ENCODE peak calls at places on chromosomes 2 and 18, in ten cellular contexts. One of them, this sample, is unnamed.

GRCh38 chr2:152132321-152132720 is 33.5 kb upstream of the CACNB4 start:
- DNase-seq in heart right ventricle: no peak
- DNase-seq in A673: no peak
- DNase-seq in transverse colon: no peak
- DNase-seq in cardiac muscle cell: peak; percentile 42
- DNase-seq in GM23248: no peak
- DNase-seq in HCT116: no peak
- DNase-seq in AG04450: no peak
- DNase-seq in CD8-positive, alpha-beta memory T cell: no peak
- DNase-seq in spleen: no peak
- DNase-seq in this sample: no peak

GRCh38 chr2:240956161-240956934 is 42.1 kb upstream of the SNED1 start:
- DNase-seq in HCT116: no peak
- DNase-seq in transverse colon: no peak
- DNase-seq in heart right ventricle: no peak
- DNase-seq in A673: no peak
- DNase-seq in AG04450: no peak
- DNase-seq in GM23248: no peak
- DNase-seq in cardiac muscle cell: no peak
- DNase-seq in spleen: peak; percentile 51
- DNase-seq in CD8-positive, alpha-beta memory T cell: no peak
- DNase-seq in this sample: no peak

GRCh38 chr2:52034706-52035105 is 1002.8 kb upstream of the NRXN1 start:
- DNase-seq in A673: no peak
- DNase-seq in HCT116: no peak
- DNase-seq in AG04450: no peak
- DNase-seq in GM23248: peak; percentile 14
- DNase-seq in transverse colon: no peak
- DNase-seq in heart right ventricle: no peak
- DNase-seq in CD8-positive, alpha-beta memory T cell: no peak
- DNase-seq in spleen: no peak
- DNase-seq in cardiac muscle cell: peak; percentile 12
- DNase-seq in this sample: no peak

GRCh38 chr18:10566390-10566789 is 40.6 kb downstream of the NAPG start:
- DNase-seq in heart right ventricle: no peak
- DNase-seq in A673: no peak
- DNase-seq in spleen: no peak
- DNase-seq in AG04450: no peak
- DNase-seq in transverse colon: no peak
- DNase-seq in cardiac muscle cell: no peak
- DNase-seq in GM23248: no peak
- DNase-seq in CD8-positive, alpha-beta memory T cell: no peak
- DNase-seq in HCT116: no peak
- DNase-seq in this sample: no peak

GRCh38 chr2:167988296-167988695 is 259.1 kb downstream of the STK39 start:
- DNase-seq in heart right ventricle: no peak
- DNase-seq in transverse colon: no peak
- DNase-seq in HCT116: no peak
- DNase-seq in GM23248: no peak
- DNase-seq in AG04450: no peak
- DNase-seq in cardiac muscle cell: no peak
- DNase-seq in CD8-positive, alpha-beta memory T cell: no peak
- DNase-seq in spleen: no peak
- DNase-seq in A673: no peak
- DNase-seq in this sample: no peak

GRCh38 chr2:127255721-127256120 is 35.6 kb upstream of the CYP27C1 start:
- DNase-seq in HCT116: no peak
- DNase-seq in spleen: no peak
- DNase-seq in cardiac muscle cell: no peak
- DNase-seq in AG04450: no peak
- DNase-seq in heart right ventricle: no peak
- DNase-seq in CD8-positive, alpha-beta memory T cell: no peak
- DNase-seq in GM23248: no peak
- DNase-seq in transverse colon: no peak
- DNase-seq in A673: no peak
- DNase-seq in this sample: no peak

GRCh38 chr2:200466703-200467418 is 43.0 kb downstream of the KCTD18 start:
- DNase-seq in heart right ventricle: no peak
- DNase-seq in HCT116: no peak
- DNase-seq in AG04450: no peak
- DNase-seq in spleen: no peak
- DNase-seq in GM23248: peak; percentile 88
- DNase-seq in transverse colon: no peak
- DNase-seq in CD8-positive, alpha-beta memory T cell: peak; percentile 7
- DNase-seq in cardiac muscle cell: peak; percentile 95
- DNase-seq in A673: no peak
- DNase-seq in this sample: no peak

GRCh38 chr2:95029898-95030341 is 4.4 kb downstream of the MAL start:
- DNase-seq in A673: no peak
- DNase-seq in GM23248: no peak
- DNase-seq in cardiac muscle cell: no peak
- DNase-seq in HCT116: no peak
- DNase-seq in transverse colon: no peak
- DNase-seq in CD8-positive, alpha-beta memory T cell: no peak
- DNase-seq in spleen: no peak
- DNase-seq in AG04450: no peak
- DNase-seq in heart right ventricle: no peak
- DNase-seq in this sample: no peak

GRCh38 chr2:98496750-98497493 is 52.3 kb downstream of the INPP4A start:
- DNase-seq in heart right ventricle: no peak
- DNase-seq in spleen: peak; percentile 20
- DNase-seq in CD8-positive, alpha-beta memory T cell: no peak
- DNase-seq in transverse colon: no peak
- DNase-seq in A673: no peak
- DNase-seq in GM23248: no peak
- DNase-seq in HCT116: no peak
- DNase-seq in cardiac muscle cell: no peak
- DNase-seq in AG04450: no peak
- DNase-seq in this sample: no peak

GRCh38 chr2:98498703-98499445 is 54.2 kb downstream of the INPP4A start:
- DNase-seq in cardiac muscle cell: no peak
- DNase-seq in A673: no peak
- DNase-seq in GM23248: no peak
- DNase-seq in transverse colon: no peak
- DNase-seq in CD8-positive, alpha-beta memory T cell: no peak
- DNase-seq in heart right ventricle: no peak
- DNase-seq in spleen: peak; percentile 24
- DNase-seq in AG04450: no peak
- DNase-seq in HCT116: no peak
- DNase-seq in this sample: no peak

GRCh38 chr2:98492441-98492840 is 47.8 kb downstream of the INPP4A start:
- DNase-seq in GM23248: no peak
- DNase-seq in AG04450: no peak
- DNase-seq in spleen: peak; percentile 63
- DNase-seq in heart right ventricle: no peak
- DNase-seq in CD8-positive, alpha-beta memory T cell: no peak
- DNase-seq in A673: no peak
- DNase-seq in transverse colon: no peak
- DNase-seq in cardiac muscle cell: no peak
- DNase-seq in HCT116: no peak
- DNase-seq in this sample: no peak

GRCh38 chr2:98489971-98490962 is 45.6 kb downstream of the INPP4A start:
- DNase-seq in spleen: peak; percentile 41
- DNase-seq in A673: no peak
- DNase-seq in transverse colon: no peak
- DNase-seq in cardiac muscle cell: no peak
- DNase-seq in AG04450: no peak
- DNase-seq in heart right ventricle: no peak
- DNase-seq in GM23248: no peak
- DNase-seq in CD8-positive, alpha-beta memory T cell: no peak
- DNase-seq in HCT116: no peak
- DNase-seq in this sample: no peak

GRCh38 chr2:98494699-98495098 is 50.0 kb downstream of the INPP4A start:
- DNase-seq in transverse colon: no peak
- DNase-seq in HCT116: no peak
- DNase-seq in GM23248: no peak
- DNase-seq in spleen: no peak
- DNase-seq in CD8-positive, alpha-beta memory T cell: no peak
- DNase-seq in A673: no peak
- DNase-seq in AG04450: no peak
- DNase-seq in cardiac muscle cell: no peak
- DNase-seq in heart right ventricle: no peak
- DNase-seq in this sample: no peak
- H3K9me3 ChIP-seq in transverse colon: no peaks in the 10 kb centered on the region
- H3K9me3 ChIP-seq in HCT116: no peaks in the 10 kb centered on the region
- H3K9me3 ChIP-seq in GM23248: no peaks in the 10 kb centered on the region
- H3K9me3 ChIP-seq in spleen: peaks cover 31% of the 10 kb centered on the region
- H3K9me3 ChIP-seq in CD8-positive, alpha-beta memory T cell: peaks cover 10% of the 10 kb centered on the region
- H3K9me3 ChIP-seq in A673: peaks cover 10% of the 10 kb centered on the region
- H3K9me3 ChIP-seq in AG04450: peaks cover 2% of the 10 kb centered on the region
- H3K9me3 ChIP-seq in cardiac muscle cell: no peaks in the 10 kb centered on the region
- H3K9me3 ChIP-seq in heart right ventricle: no peaks in the 10 kb centered on the region
- H3K9me3 ChIP-seq in this sample: no peaks in the 10 kb centered on the region

GRCh38 chr2:145723872-145724271 is 1204.0 kb upstream of the ZEB2 start:
- DNase-seq in A673: no peak
- DNase-seq in spleen: no peak
- DNase-seq in cardiac muscle cell: peak; percentile 23
- DNase-seq in GM23248: no peak
- DNase-seq in heart right ventricle: no peak
- DNase-seq in transverse colon: no peak
- DNase-seq in AG04450: no peak
- DNase-seq in CD8-positive, alpha-beta memory T cell: no peak
- DNase-seq in HCT116: no peak
- DNase-seq in this sample: no peak

GRCh38 chr2:145721681-145722080 is 1201.8 kb upstream of the ZEB2 start:
- DNase-seq in transverse colon: no peak
- DNase-seq in spleen: no peak
- DNase-seq in CD8-positive, alpha-beta memory T cell: no peak
- DNase-seq in heart right ventricle: no peak
- DNase-seq in AG04450: no peak
- DNase-seq in HCT116: no peak
- DNase-seq in cardiac muscle cell: no peak
- DNase-seq in GM23248: no peak
- DNase-seq in A673: no peak
- DNase-seq in this sample: no peak

GRCh38 chr2:145729481-145729880 is 1209.6 kb upstream of the ZEB2 start:
- DNase-seq in transverse colon: no peak
- DNase-seq in HCT116: no peak
- DNase-seq in cardiac muscle cell: no peak
- DNase-seq in CD8-positive, alpha-beta memory T cell: no peak
- DNase-seq in heart right ventricle: no peak
- DNase-seq in A673: no peak
- DNase-seq in GM23248: no peak
- DNase-seq in AG04450: no peak
- DNase-seq in spleen: no peak
- DNase-seq in this sample: no peak

GRCh38 chr2:145725876-145726275 is 1206.0 kb upstream of the ZEB2 start:
- DNase-seq in spleen: no peak
- DNase-seq in heart right ventricle: no peak
- DNase-seq in GM23248: no peak
- DNase-seq in transverse colon: no peak
- DNase-seq in cardiac muscle cell: no peak
- DNase-seq in CD8-positive, alpha-beta memory T cell: no peak
- DNase-seq in HCT116: no peak
- DNase-seq in AG04450: no peak
- DNase-seq in A673: no peak
- DNase-seq in this sample: no peak

DNA sequence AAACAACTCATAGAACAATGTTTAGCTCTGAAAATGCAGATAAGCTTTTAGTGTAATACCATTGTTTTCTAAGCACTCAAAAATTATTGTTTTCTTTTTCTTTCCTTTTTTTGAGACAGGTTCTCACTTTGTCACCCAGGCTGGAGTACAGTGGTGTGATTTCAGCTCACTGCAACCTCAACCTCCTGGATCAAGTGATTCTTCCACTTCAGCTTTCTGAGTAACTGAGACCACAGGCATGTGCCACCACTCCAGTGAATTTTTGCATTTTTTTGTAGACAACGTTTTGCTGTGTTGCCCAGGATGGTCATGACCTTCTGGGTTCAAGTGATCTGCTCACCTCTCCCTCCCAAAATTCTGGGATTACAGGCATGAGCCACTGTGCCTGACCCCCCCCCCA is 1204.6 kb upstream of the ZEB2 start:
- DNase-seq in CD8-positive, alpha-beta memory T cell: no peak
- DNase-seq in spleen: no peak
- DNase-seq in heart right ventricle: no peak
- DNase-seq in cardiac muscle cell: peak; percentile 46
- DNase-seq in GM23248: peak; percentile 44
- DNase-seq in transverse colon: no peak
- DNase-seq in HCT116: no peak
- DNase-seq in A673: no peak
- DNase-seq in AG04450: no peak
- DNase-seq in this sample: no peak
- H3K9me3 ChIP-seq in CD8-positive, alpha-beta memory T cell: no peaks in the 10 kb centered on the region
- H3K9me3 ChIP-seq in spleen: no peaks in the 10 kb centered on the region
- H3K9me3 ChIP-seq in heart right ventricle: peaks cover 2% of the 10 kb centered on the region
- H3K9me3 ChIP-seq in cardiac muscle cell: no peaks in the 10 kb centered on the region
- H3K9me3 ChIP-seq in GM23248: no peaks in the 10 kb centered on the region
- H3K9me3 ChIP-seq in transverse colon: no peaks in the 10 kb centered on the region
- H3K9me3 ChIP-seq in HCT116: no peaks in the 10 kb centered on the region
- H3K9me3 ChIP-seq in A673: no peaks in the 10 kb centered on the region
- H3K9me3 ChIP-seq in AG04450: no peaks in the 10 kb centered on the region
- H3K9me3 ChIP-seq in this sample: no peaks in the 10 kb centered on the region

GRCh38 chr2:214782671-214783070 is 26.8 kb downstream of the BARD1 start:
- DNase-seq in heart right ventricle: no peak
- DNase-seq in GM23248: no peak
- DNase-seq in HCT116: no peak
- DNase-seq in CD8-positive, alpha-beta memory T cell: no peak
- DNase-seq in cardiac muscle cell: no peak
- DNase-seq in spleen: no peak
- DNase-seq in AG04450: no peak
- DNase-seq in A673: no peak
- DNase-seq in transverse colon: no peak
- DNase-seq in this sample: no peak

GRCh38 chr2:214781226-214781625 is 28.3 kb downstream of the BARD1 start:
- DNase-seq in transverse colon: no peak
- DNase-seq in AG04450: no peak
- DNase-seq in heart right ventricle: no peak
- DNase-seq in HCT116: no peak
- DNase-seq in spleen: no peak
- DNase-seq in GM23248: no peak
- DNase-seq in cardiac muscle cell: no peak
- DNase-seq in CD8-positive, alpha-beta memory T cell: no peak
- DNase-seq in A673: no peak
- DNase-seq in this sample: no peak
- H3K9me3 ChIP-seq in transverse colon: peaks cover 4% of the 10 kb centered on the region
- H3K9me3 ChIP-seq in AG04450: no peaks in the 10 kb centered on the region
- H3K9me3 ChIP-seq in heart right ventricle: peaks cover 40% of the 10 kb centered on the region
- H3K9me3 ChIP-seq in HCT116: no peaks in the 10 kb centered on the region
- H3K9me3 ChIP-seq in spleen: peaks cover 25% of the 10 kb centered on the region
- H3K9me3 ChIP-seq in GM23248: no peaks in the 10 kb centered on the region
- H3K9me3 ChIP-seq in cardiac muscle cell: no peaks in the 10 kb centered on the region
- H3K9me3 ChIP-seq in CD8-positive, alpha-beta memory T cell: no peaks in the 10 kb centered on the region
- H3K9me3 ChIP-seq in A673: peaks cover 5% of the 10 kb centered on the region
- H3K9me3 ChIP-seq in this sample: peaks cover 3% of the 10 kb centered on the region

DNA sequence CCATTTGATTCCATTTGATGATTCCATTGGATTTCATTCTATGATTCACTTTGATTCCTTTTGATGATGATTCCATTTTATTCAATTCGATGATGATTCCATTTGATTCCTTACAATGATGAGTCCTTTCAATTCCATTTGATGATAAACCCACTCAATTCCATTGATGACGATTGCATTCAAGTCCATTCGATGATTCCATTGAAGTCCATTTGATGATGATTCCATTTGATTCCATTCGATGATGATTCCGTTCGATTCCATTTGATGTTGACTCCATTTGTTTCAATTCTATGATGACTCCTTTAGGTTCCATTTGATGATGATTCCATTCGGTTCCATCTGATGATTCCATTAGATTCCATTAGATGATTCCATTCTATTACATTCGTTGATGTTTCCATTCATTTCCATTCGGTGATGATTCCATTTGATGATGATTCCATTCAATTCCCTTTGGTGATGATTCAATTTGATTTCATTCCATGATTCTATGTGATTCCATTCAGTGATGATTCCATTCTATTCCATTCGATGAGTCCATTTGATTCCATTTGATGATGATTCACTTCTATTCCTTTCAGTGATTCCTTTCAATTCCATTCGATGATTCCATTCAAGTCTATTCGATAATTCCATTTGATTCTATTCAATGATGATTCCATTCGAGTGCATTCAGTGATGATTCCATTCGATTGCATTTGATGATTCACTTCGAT is 1106.0 kb downstream of the RPIA start:
- DNase-seq in cardiac muscle cell: no peak
- DNase-seq in A673: no peak
- DNase-seq in heart right ventricle: no peak
- DNase-seq in HCT116: no peak
- DNase-seq in spleen: no peak
- DNase-seq in GM23248: no peak
- DNase-seq in AG04450: no peak
- DNase-seq in CD8-positive, alpha-beta memory T cell: no peak
- DNase-seq in transverse colon: no peak
- DNase-seq in this sample: no peak
- H3K9me3 ChIP-seq in cardiac muscle cell: peaks cover 53% of the 10 kb centered on the region
- H3K9me3 ChIP-seq in A673: peaks cover 66% of the 10 kb centered on the region
- H3K9me3 ChIP-seq in heart right ventricle: peaks cover 100% of the 10 kb centered on the region
- H3K9me3 ChIP-seq in HCT116: peaks cover 52% of the 10 kb centered on the region
- H3K9me3 ChIP-seq in spleen: peaks cover 100% of the 10 kb centered on the region
- H3K9me3 ChIP-seq in GM23248: peaks cover 20% of the 10 kb centered on the region
- H3K9me3 ChIP-seq in AG04450: peaks cover 30% of the 10 kb centered on the region
- H3K9me3 ChIP-seq in CD8-positive, alpha-beta memory T cell: peaks cover 13% of the 10 kb centered on the region
- H3K9me3 ChIP-seq in transverse colon: peaks cover 15% of the 10 kb centered on the region
- H3K9me3 ChIP-seq in this sample: peaks cover 10% of the 10 kb centered on the region